ENCODE peak calls at places on chromosomes 6 and 20, in four cellular contexts. One of them, this sample, is unnamed.

GRCh38 chr6:133131621-133132020 is 109.5 kb upstream of the EYA4 start:
- DNase-seq in activated gamma-delta T cell: no peak
- DNase-seq in prostate gland: peak
- DNase-seq in activated CD4-positive, alpha-beta T cell treated with anti-CD3 and anti-CD28 coated beads, Interleukin-2, amount 50 U/mL, for 4 hours: no peak
- DNase-seq in this sample: no peak

GRCh38 chr6:139370047-139370706 is 4.3 kb downstream of the CITED2 start:
- DNase-seq in activated gamma-delta T cell: no peak
- DNase-seq in activated CD4-positive, alpha-beta T cell treated with anti-CD3 and anti-CD28 coated beads, Interleukin-2, amount 50 U/mL, for 4 hours: no peak
- DNase-seq in prostate gland: no peak
- DNase-seq in this sample: peak

GRCh38 chr6:57432162-57432561 is 114.7 kb downstream of the PRIM2 start:
- DNase-seq in activated CD4-positive, alpha-beta T cell treated with anti-CD3 and anti-CD28 coated beads, Interleukin-2, amount 50 U/mL, for 4 hours: no peak
- DNase-seq in prostate gland: no peak
- DNase-seq in activated gamma-delta T cell: no peak
- DNase-seq in this sample: peak

GRCh38 chr6:105952762-105953700 is 133.1 kb upstream of the PRDM1 start:
- DNase-seq in activated CD4-positive, alpha-beta T cell treated with anti-CD3 and anti-CD28 coated beads, Interleukin-2, amount 50 U/mL, for 4 hours: no peak
- DNase-seq in prostate gland: no peak
- DNase-seq in activated gamma-delta T cell: no peak
- DNase-seq in this sample: no peak

GRCh38 chr6:50380409-50381105 is 330.8 kb upstream of the DEFB112 start:
- DNase-seq in activated gamma-delta T cell: no peak
- DNase-seq in prostate gland: no peak
- DNase-seq in activated CD4-positive, alpha-beta T cell treated with anti-CD3 and anti-CD28 coated beads, Interleukin-2, amount 50 U/mL, for 4 hours: no peak
- DNase-seq in this sample: no peak

GRCh38 chr20:22675337-22675736 is 91.0 kb upstream of the FOXA2 start:
- DNase-seq in activated CD4-positive, alpha-beta T cell treated with anti-CD3 and anti-CD28 coated beads, Interleukin-2, amount 50 U/mL, for 4 hours: no peak
- DNase-seq in prostate gland: no peak
- DNase-seq in activated gamma-delta T cell: no peak
- DNase-seq in this sample: no peak

GRCh38 chr6:78868124-78868523 is 773 bp downstream of the IRAK1BP1 start:
- DNase-seq in activated gamma-delta T cell: no peak
- DNase-seq in prostate gland: no peak
- DNase-seq in activated CD4-positive, alpha-beta T cell treated with anti-CD3 and anti-CD28 coated beads, Interleukin-2, amount 50 U/mL, for 4 hours: no peak
- DNase-seq in this sample: no peak

GRCh38 chr6:45986746-45987274 is 28.9 kb downstream of the CLIC5 start:
- DNase-seq in activated gamma-delta T cell: no peak
- DNase-seq in prostate gland: no peak
- DNase-seq in activated CD4-positive, alpha-beta T cell treated with anti-CD3 and anti-CD28 coated beads, Interleukin-2, amount 50 U/mL, for 4 hours: no peak
- DNase-seq in this sample: no peak

GRCh38 chr6:155154158-155154830 is 109.5 kb upstream of the CLDN20 start:
- DNase-seq in prostate gland: no peak
- DNase-seq in activated gamma-delta T cell: no peak
- DNase-seq in activated CD4-positive, alpha-beta T cell treated with anti-CD3 and anti-CD28 coated beads, Interleukin-2, amount 50 U/mL, for 4 hours: no peak
- DNase-seq in this sample: peak

GRCh38 chr6:127808118-127808517 is 92.7 kb downstream of the THEMIS start:
- DNase-seq in activated gamma-delta T cell: no peak
- DNase-seq in prostate gland: no peak
- DNase-seq in activated CD4-positive, alpha-beta T cell treated with anti-CD3 and anti-CD28 coated beads, Interleukin-2, amount 50 U/mL, for 4 hours: no peak
- DNase-seq in this sample: no peak